ENCODE peak calls at places on chromosomes 5 and 9, in ten cellular contexts. One of them, this sample, is unnamed.

GRCh38 chr5:139893873-139894272 is 98.3 kb downstream of the PSD2 start:
- DNase-seq in activated CD8-positive, alpha-beta memory T cell treated with anti-CD3 and anti-CD28 coated beads for 48 hours: no peak
- DNase-seq in astrocyte: no peak
- DNase-seq in uterus: no peak
- DNase-seq in Right ventricle myocardium superior: no peak
- DNase-seq in hepatic stellate cell: no peak
- DNase-seq in M059J: no peak
- DNase-seq in left colon: no peak
- DNase-seq in SJSA1: no peak
- DNase-seq in HCEC 1CT: no peak
- DNase-seq in this sample: no peak

GRCh38 chr9:70411141-70411929 is 3.1 kb downstream of the KLF9 start:
- DNase-seq in activated CD8-positive, alpha-beta memory T cell treated with anti-CD3 and anti-CD28 coated beads for 48 hours: peak
- DNase-seq in astrocyte: peak
- DNase-seq in uterus: peak
- DNase-seq in Right ventricle myocardium superior: peak
- DNase-seq in hepatic stellate cell: peak
- DNase-seq in M059J: peak
- DNase-seq in left colon: peak
- DNase-seq in SJSA1: peak
- DNase-seq in HCEC 1CT: peak
- DNase-seq in this sample: no peak

GRCh38 chr9:128127568-128127989 is at the start of gene PTGES2:
- DNase-seq in activated CD8-positive, alpha-beta memory T cell treated with anti-CD3 and anti-CD28 coated beads for 48 hours: peak
- DNase-seq in astrocyte: peak
- DNase-seq in uterus: peak
- DNase-seq in Right ventricle myocardium superior: peak
- DNase-seq in hepatic stellate cell: peak
- DNase-seq in M059J: peak
- DNase-seq in left colon: peak
- DNase-seq in SJSA1: no peak
- DNase-seq in HCEC 1CT: peak
- DNase-seq in this sample: peak

GRCh38 chr5:169385636-169386035 is 84.7 kb upstream of the SLIT3 start:
- DNase-seq in activated CD8-positive, alpha-beta memory T cell treated with anti-CD3 and anti-CD28 coated beads for 48 hours: no peak
- DNase-seq in astrocyte: no peak
- DNase-seq in uterus: no peak
- DNase-seq in Right ventricle myocardium superior: no peak
- DNase-seq in hepatic stellate cell: no peak
- DNase-seq in M059J: no peak
- DNase-seq in left colon: no peak
- DNase-seq in SJSA1: no peak
- DNase-seq in HCEC 1CT: no peak
- DNase-seq in this sample: no peak

GRCh38 chr9:76459691-76460635 is 981 bp downstream of the GCNT1 start:
- DNase-seq in activated CD8-positive, alpha-beta memory T cell treated with anti-CD3 and anti-CD28 coated beads for 48 hours: no peak
- DNase-seq in astrocyte: peak
- DNase-seq in uterus: peak
- DNase-seq in Right ventricle myocardium superior: peak
- DNase-seq in hepatic stellate cell: peak
- DNase-seq in M059J: peak
- DNase-seq in left colon: peak
- DNase-seq in SJSA1: peak
- DNase-seq in HCEC 1CT: peak
- DNase-seq in this sample: no peak

GRCh38 chr5:148967783-148968182 is 95.1 kb downstream of the SH3TC2 start:
- DNase-seq in activated CD8-positive, alpha-beta memory T cell treated with anti-CD3 and anti-CD28 coated beads for 48 hours: no peak
- DNase-seq in astrocyte: no peak
- DNase-seq in uterus: no peak
- DNase-seq in Right ventricle myocardium superior: no peak
- DNase-seq in hepatic stellate cell: no peak
- DNase-seq in M059J: peak
- DNase-seq in left colon: peak
- DNase-seq in SJSA1: no peak
- DNase-seq in HCEC 1CT: no peak
- DNase-seq in this sample: no peak

GRCh38 chr9:97710356-97711222 is 13.4 kb upstream of the XPA start:
- DNase-seq in activated CD8-positive, alpha-beta memory T cell treated with anti-CD3 and anti-CD28 coated beads for 48 hours: no peak
- DNase-seq in astrocyte: peak
- DNase-seq in uterus: peak
- DNase-seq in Right ventricle myocardium superior: no peak
- DNase-seq in hepatic stellate cell: peak
- DNase-seq in M059J: peak
- DNase-seq in left colon: peak
- DNase-seq in SJSA1: no peak
- DNase-seq in HCEC 1CT: peak
- DNase-seq in this sample: no peak

GRCh38 chr5:65861830-65862241 is 64.5 kb upstream of the ERBIN start:
- DNase-seq in activated CD8-positive, alpha-beta memory T cell treated with anti-CD3 and anti-CD28 coated beads for 48 hours: no peak
- DNase-seq in astrocyte: peak
- DNase-seq in uterus: no peak
- DNase-seq in Right ventricle myocardium superior: no peak
- DNase-seq in hepatic stellate cell: peak
- DNase-seq in M059J: peak
- DNase-seq in left colon: no peak
- DNase-seq in SJSA1: peak
- DNase-seq in HCEC 1CT: peak
- DNase-seq in this sample: no peak

GRCh38 chr5:50751064-50751657 is 84.7 kb downstream of the PARP8 start:
- DNase-seq in activated CD8-positive, alpha-beta memory T cell treated with anti-CD3 and anti-CD28 coated beads for 48 hours: no peak
- DNase-seq in astrocyte: peak
- DNase-seq in uterus: no peak
- DNase-seq in Right ventricle myocardium superior: no peak
- DNase-seq in hepatic stellate cell: peak
- DNase-seq in M059J: peak
- DNase-seq in left colon: no peak
- DNase-seq in SJSA1: peak
- DNase-seq in HCEC 1CT: peak
- DNase-seq in this sample: no peak

GRCh38 chr9:104374711-104375110 is 129.4 kb upstream of the OR13F1 start:
- DNase-seq in activated CD8-positive, alpha-beta memory T cell treated with anti-CD3 and anti-CD28 coated beads for 48 hours: no peak
- DNase-seq in astrocyte: no peak
- DNase-seq in uterus: no peak
- DNase-seq in Right ventricle myocardium superior: peak
- DNase-seq in hepatic stellate cell: no peak
- DNase-seq in M059J: no peak
- DNase-seq in left colon: no peak
- DNase-seq in SJSA1: no peak
- DNase-seq in HCEC 1CT: no peak
- DNase-seq in this sample: no peak

GRCh38 chr5:133527311-133527710 is 85.0 kb downstream of the FSTL4 start:
- DNase-seq in activated CD8-positive, alpha-beta memory T cell treated with anti-CD3 and anti-CD28 coated beads for 48 hours: no peak
- DNase-seq in astrocyte: peak
- DNase-seq in uterus: no peak
- DNase-seq in Right ventricle myocardium superior: no peak
- DNase-seq in hepatic stellate cell: no peak
- DNase-seq in M059J: no peak
- DNase-seq in left colon: no peak
- DNase-seq in SJSA1: no peak
- DNase-seq in HCEC 1CT: no peak
- DNase-seq in this sample: no peak

GRCh38 chr5:141149812-141150211 is at the start of gene PCDHB6:
- DNase-seq in activated CD8-positive, alpha-beta memory T cell treated with anti-CD3 and anti-CD28 coated beads for 48 hours: no peak
- DNase-seq in astrocyte: no peak
- DNase-seq in uterus: no peak
- DNase-seq in Right ventricle myocardium superior: no peak
- DNase-seq in hepatic stellate cell: peak
- DNase-seq in M059J: peak
- DNase-seq in left colon: no peak
- DNase-seq in SJSA1: no peak
- DNase-seq in HCEC 1CT: no peak
- DNase-seq in this sample: no peak

GRCh38 chr5:37665889-37666288 is 174.0 kb downstream of the GDNF start:
- DNase-seq in activated CD8-positive, alpha-beta memory T cell treated with anti-CD3 and anti-CD28 coated beads for 48 hours: no peak
- DNase-seq in astrocyte: peak
- DNase-seq in uterus: no peak
- DNase-seq in Right ventricle myocardium superior: peak
- DNase-seq in hepatic stellate cell: no peak
- DNase-seq in M059J: peak
- DNase-seq in left colon: peak
- DNase-seq in SJSA1: peak
- DNase-seq in HCEC 1CT: no peak
- DNase-seq in this sample: no peak

GRCh38 chr9:110334871-110335270 is 2.8 kb downstream of the TXNDC8 start:
- DNase-seq in activated CD8-positive, alpha-beta memory T cell treated with anti-CD3 and anti-CD28 coated beads for 48 hours: no peak
- DNase-seq in astrocyte: no peak
- DNase-seq in uterus: no peak
- DNase-seq in Right ventricle myocardium superior: no peak
- DNase-seq in hepatic stellate cell: no peak
- DNase-seq in M059J: no peak
- DNase-seq in left colon: no peak
- DNase-seq in SJSA1: no peak
- DNase-seq in HCEC 1CT: no peak
- DNase-seq in this sample: no peak

GRCh38 chr5:148838357-148838756 is 11.9 kb downstream of the ADRB2 start:
- DNase-seq in activated CD8-positive, alpha-beta memory T cell treated with anti-CD3 and anti-CD28 coated beads for 48 hours: no peak
- DNase-seq in astrocyte: no peak
- DNase-seq in uterus: no peak
- DNase-seq in Right ventricle myocardium superior: no peak
- DNase-seq in hepatic stellate cell: no peak
- DNase-seq in M059J: no peak
- DNase-seq in left colon: no peak
- DNase-seq in SJSA1: no peak
- DNase-seq in HCEC 1CT: no peak
- DNase-seq in this sample: no peak

GRCh38 chr5:110333384-110333783 is 393.1 kb downstream of the TMEM232 start:
- DNase-seq in activated CD8-positive, alpha-beta memory T cell treated with anti-CD3 and anti-CD28 coated beads for 48 hours: no peak
- DNase-seq in astrocyte: no peak
- DNase-seq in uterus: no peak
- DNase-seq in Right ventricle myocardium superior: no peak
- DNase-seq in hepatic stellate cell: no peak
- DNase-seq in M059J: peak
- DNase-seq in left colon: no peak
- DNase-seq in SJSA1: no peak
- DNase-seq in HCEC 1CT: peak
- DNase-seq in this sample: no peak

GRCh38 chr9:107952773-107953172 is 463.2 kb upstream of the KLF4 start:
- DNase-seq in activated CD8-positive, alpha-beta memory T cell treated with anti-CD3 and anti-CD28 coated beads for 48 hours: no peak
- DNase-seq in astrocyte: no peak
- DNase-seq in uterus: no peak
- DNase-seq in Right ventricle myocardium superior: no peak
- DNase-seq in hepatic stellate cell: no peak
- DNase-seq in M059J: peak
- DNase-seq in left colon: no peak
- DNase-seq in SJSA1: no peak
- DNase-seq in HCEC 1CT: no peak
- DNase-seq in this sample: no peak

GRCh38 chr9:111443454-111443853 is 40.7 kb downstream of the ECPAS start:
- DNase-seq in activated CD8-positive, alpha-beta memory T cell treated with anti-CD3 and anti-CD28 coated beads for 48 hours: no peak
- DNase-seq in astrocyte: no peak
- DNase-seq in uterus: no peak
- DNase-seq in Right ventricle myocardium superior: no peak
- DNase-seq in hepatic stellate cell: no peak
- DNase-seq in M059J: no peak
- DNase-seq in left colon: no peak
- DNase-seq in SJSA1: no peak
- DNase-seq in HCEC 1CT: no peak
- DNase-seq in this sample: no peak

GRCh38 chr9:85377751-85378289 is 363.9 kb downstream of the AGTPBP1 start:
- DNase-seq in activated CD8-positive, alpha-beta memory T cell treated with anti-CD3 and anti-CD28 coated beads for 48 hours: no peak
- DNase-seq in astrocyte: peak
- DNase-seq in uterus: no peak
- DNase-seq in Right ventricle myocardium superior: no peak
- DNase-seq in hepatic stellate cell: no peak
- DNase-seq in M059J: peak
- DNase-seq in left colon: no peak
- DNase-seq in SJSA1: no peak
- DNase-seq in HCEC 1CT: no peak
- DNase-seq in this sample: no peak

GRCh38 chr5:178471666-178472065 is 118.5 kb downstream of the COL23A1 start:
- DNase-seq in activated CD8-positive, alpha-beta memory T cell treated with anti-CD3 and anti-CD28 coated beads for 48 hours: no peak
- DNase-seq in astrocyte: no peak
- DNase-seq in uterus: no peak
- DNase-seq in Right ventricle myocardium superior: no peak
- DNase-seq in hepatic stellate cell: no peak
- DNase-seq in M059J: no peak
- DNase-seq in left colon: no peak
- DNase-seq in SJSA1: no peak
- DNase-seq in HCEC 1CT: no peak
- DNase-seq in this sample: no peak

GRCh38 chr9:112046181-112046580 is 128.9 kb downstream of the SUSD1 start:
- DNase-seq in activated CD8-positive, alpha-beta memory T cell treated with anti-CD3 and anti-CD28 coated beads for 48 hours: no peak
- DNase-seq in astrocyte: peak
- DNase-seq in uterus: no peak
- DNase-seq in Right ventricle myocardium superior: no peak
- DNase-seq in hepatic stellate cell: no peak
- DNase-seq in M059J: peak
- DNase-seq in left colon: no peak
- DNase-seq in SJSA1: peak
- DNase-seq in HCEC 1CT: peak
- DNase-seq in this sample: no peak

GRCh38 chr5:159947708-159948358 is 31.6 kb downstream of the ADRA1B start:
- DNase-seq in activated CD8-positive, alpha-beta memory T cell treated with anti-CD3 and anti-CD28 coated beads for 48 hours: no peak
- DNase-seq in astrocyte: peak
- DNase-seq in uterus: no peak
- DNase-seq in Right ventricle myocardium superior: no peak
- DNase-seq in hepatic stellate cell: no peak
- DNase-seq in M059J: peak
- DNase-seq in left colon: no peak
- DNase-seq in SJSA1: no peak
- DNase-seq in HCEC 1CT: peak
- DNase-seq in this sample: no peak

GRCh38 chr9:6641561-6641960 is 4.0 kb downstream of the GLDC start:
- DNase-seq in activated CD8-positive, alpha-beta memory T cell treated with anti-CD3 and anti-CD28 coated beads for 48 hours: no peak
- DNase-seq in astrocyte: no peak
- DNase-seq in uterus: no peak
- DNase-seq in Right ventricle myocardium superior: no peak
- DNase-seq in hepatic stellate cell: no peak
- DNase-seq in M059J: no peak
- DNase-seq in left colon: no peak
- DNase-seq in SJSA1: no peak
- DNase-seq in HCEC 1CT: no peak
- DNase-seq in this sample: no peak

GRCh38 chr9:87887661-87888480 is 5.2 kb downstream of the SPATA31E1 start:
- DNase-seq in activated CD8-positive, alpha-beta memory T cell treated with anti-CD3 and anti-CD28 coated beads for 48 hours: no peak
- DNase-seq in astrocyte: no peak
- DNase-seq in uterus: no peak
- DNase-seq in Right ventricle myocardium superior: no peak
- DNase-seq in hepatic stellate cell: no peak
- DNase-seq in M059J: no peak
- DNase-seq in left colon: no peak
- DNase-seq in SJSA1: no peak
- DNase-seq in HCEC 1CT: no peak
- DNase-seq in this sample: no peak

GRCh38 chr9:5499889-5500398 is 10.4 kb upstream of the PDCD1LG2 start:
- DNase-seq in activated CD8-positive, alpha-beta memory T cell treated with anti-CD3 and anti-CD28 coated beads for 48 hours: no peak
- DNase-seq in astrocyte: peak
- DNase-seq in uterus: no peak
- DNase-seq in Right ventricle myocardium superior: no peak
- DNase-seq in hepatic stellate cell: no peak
- DNase-seq in M059J: peak
- DNase-seq in left colon: no peak
- DNase-seq in SJSA1: no peak
- DNase-seq in HCEC 1CT: peak
- DNase-seq in this sample: no peak

GRCh38 chr5:14684757-14685156 is 20.2 kb downstream of the OTULIN start:
- DNase-seq in activated CD8-positive, alpha-beta memory T cell treated with anti-CD3 and anti-CD28 coated beads for 48 hours: no peak
- DNase-seq in astrocyte: no peak
- DNase-seq in uterus: no peak
- DNase-seq in Right ventricle myocardium superior: no peak
- DNase-seq in hepatic stellate cell: no peak
- DNase-seq in M059J: no peak
- DNase-seq in left colon: no peak
- DNase-seq in SJSA1: no peak
- DNase-seq in HCEC 1CT: no peak
- DNase-seq in this sample: no peak

GRCh38 chr5:133455681-133456080 is 156.7 kb downstream of the FSTL4 start:
- DNase-seq in activated CD8-positive, alpha-beta memory T cell treated with anti-CD3 and anti-CD28 coated beads for 48 hours: no peak
- DNase-seq in astrocyte: no peak
- DNase-seq in uterus: no peak
- DNase-seq in Right ventricle myocardium superior: no peak
- DNase-seq in hepatic stellate cell: no peak
- DNase-seq in M059J: no peak
- DNase-seq in left colon: no peak
- DNase-seq in SJSA1: no peak
- DNase-seq in HCEC 1CT: no peak
- DNase-seq in this sample: no peak

GRCh38 chr5:32504923-32505596 is 60.5 kb upstream of the ZFR start:
- DNase-seq in activated CD8-positive, alpha-beta memory T cell treated with anti-CD3 and anti-CD28 coated beads for 48 hours: no peak
- DNase-seq in astrocyte: peak
- DNase-seq in uterus: peak
- DNase-seq in Right ventricle myocardium superior: peak
- DNase-seq in hepatic stellate cell: peak
- DNase-seq in M059J: peak
- DNase-seq in left colon: peak
- DNase-seq in SJSA1: peak
- DNase-seq in HCEC 1CT: peak
- DNase-seq in this sample: no peak

This sample was measured in stimulated activated CD8-positive, alpha-beta memory T cell treated with anti-CD3 and anti-CD28 coated beads, Interleukin-15, amount 100 ng/mL, for 24 hours.